ENCODE peak calls at places on chromosomes 3 and 15, in eight cellular contexts. V is NCI-H2029; C is T-helper 17 cell; K is AG04449; D is occipital lobe; A is renal cortical epithelial cell; W is activated CD8-positive, alpha-beta memory T cell treated with anti-CD3 and anti-CD28 coated beads, Interleukin-2, amount 50 U/mL, for 48 hours; G is esophagus muscularis mucosa. T is an unnamed sample.

GRCh38 chr3:58874248-58874741 is 175.5 kb downstream of the CFAP20DC start:
- DNase-seq in V (no peak), G (no peak), A (no peak), C (no peak), W (no peak), D (no peak), K (no peak), T (no peak)

GRCh38 chr3:192819001-192819569 is 91.7 kb upstream of the FGF12 start:
- DNase-seq in V (no peak), W (no peak), C (peak), A (peak), D (no peak), K (peak), G (no peak), T (no peak)

GRCh38 chr15:76191539-76192244 is 119.6 kb downstream of the ETFA start:
- DNase-seq in V (no peak), K (no peak), C (no peak), W (no peak), G (no peak), A (no peak), D (no peak), T (no peak)

GRCh38 chr15:77507911-77508310 is 87.2 kb downstream of the HMG20A start:
- DNase-seq in C (no peak), W (no peak), A (no peak), D (peak), V (no peak), K (no peak), G (no peak), T (no peak)

GRCh38 chr3:159919873-159920272 is 68.8 kb upstream of the IL12A start:
- DNase-seq in W (no peak), C (no peak), D (no peak), K (no peak), A (no peak), V (no peak), G (no peak), T (no peak)

GRCh38 chr3:42051384-42052131 is 39.6 kb upstream of the TRAK1 start:
- DNase-seq in V (no peak), W (peak), A (no peak), G (no peak), C (no peak), K (no peak), D (no peak), T (no peak)

GRCh38 chr3:157931517-157931916 is 174.7 kb downstream of the SHOX2 start:
- DNase-seq in D (no peak), K (no peak), V (no peak), A (no peak), C (no peak), W (no peak), G (no peak), T (no peak)

GRCh38 chr15:71844916-71845315 is 34.6 kb downstream of the NR2E3 start:
- DNase-seq in G (no peak), V (no peak), C (no peak), K (no peak), D (no peak), W (no peak), A (no peak), T (no peak)

GRCh38 chr15:100918690-100919480 is at the start of gene LRRK1:
- DNase-seq in K (no peak), V (no peak), C (no peak), W (peak), A (peak), D (no peak), G (no peak), T (peak)

GRCh38 chr15:67181221-67181639 is 73.2 kb downstream of the AAGAB start:
- DNase-seq in C (no peak), V (no peak), K (no peak), D (no peak), A (no peak), W (no peak), G (no peak), T (no peak)

GRCh38 chr3:135792174-135792573 is 173.4 kb upstream of the PPP2R3A start:
- DNase-seq in V (no peak), A (no peak), G (no peak), C (no peak), W (no peak), D (no peak), K (no peak), T (no peak)

GRCh38 chr3:43685921-43686320 is 4.8 kb upstream of the ABHD5 start:
- DNase-seq in V (no peak), W (no peak), D (no peak), C (no peak), G (no peak), A (no peak), K (no peak), T (no peak)